ENCODE peak calls at places on chromosomes 11 and 22, in seven cellular contexts. One of them, this sample, is unnamed.

GRCh38 chr22:30438559-30438958 is 13.0 kb downstream of the MTFP1 start:
- DNase-seq in osteoblast: no peak
- DNase-seq in bronchial epithelial cell: no peak
- DNase-seq in right lobe of liver: no peak
- DNase-seq in spleen: no peak
- DNase-seq in lower leg skin: no peak
- DNase-seq in upper lobe of left lung: no peak
- DNase-seq in this sample: no peak

GRCh38 chr11:116225236-116225635 is 547.6 kb downstream of the BUD13 start:
- DNase-seq in osteoblast: no peak
- DNase-seq in bronchial epithelial cell: no peak
- DNase-seq in right lobe of liver: no peak
- DNase-seq in spleen: no peak
- DNase-seq in lower leg skin: no peak
- DNase-seq in upper lobe of left lung: no peak
- DNase-seq in this sample: no peak

GRCh38 chr11:2690596-2691354 is 9.0 kb downstream of the KCNQ1OT1 start:
- DNase-seq in osteoblast: peak
- DNase-seq in bronchial epithelial cell: no peak
- DNase-seq in right lobe of liver: no peak
- DNase-seq in spleen: peak
- DNase-seq in lower leg skin: no peak
- DNase-seq in upper lobe of left lung: no peak
- DNase-seq in this sample: no peak

GRCh38 chr11:86710936-86711335 is 38.5 kb upstream of the ME3 start:
- DNase-seq in osteoblast: no peak
- DNase-seq in bronchial epithelial cell: no peak
- DNase-seq in right lobe of liver: no peak
- DNase-seq in spleen: no peak
- DNase-seq in lower leg skin: no peak
- DNase-seq in upper lobe of left lung: no peak
- DNase-seq in this sample: no peak

GRCh38 chr11:62710001-62710345 is 2.5 kb downstream of the GNG3 start:
- DNase-seq in osteoblast: peak
- DNase-seq in bronchial epithelial cell: no peak
- DNase-seq in right lobe of liver: peak
- DNase-seq in spleen: no peak
- DNase-seq in lower leg skin: no peak
- DNase-seq in upper lobe of left lung: no peak
- DNase-seq in this sample: no peak

GRCh38 chr11:2355000-2355644 is 22.0 kb upstream of the CD81 start:
- DNase-seq in osteoblast: peak
- DNase-seq in bronchial epithelial cell: peak
- DNase-seq in right lobe of liver: no peak
- DNase-seq in spleen: no peak
- DNase-seq in lower leg skin: no peak
- DNase-seq in upper lobe of left lung: no peak
- DNase-seq in this sample: no peak

GRCh38 chr22:46045459-46046298 is 68.7 kb upstream of the WNT7B start:
- DNase-seq in osteoblast: peak
- DNase-seq in bronchial epithelial cell: no peak
- DNase-seq in right lobe of liver: peak
- DNase-seq in spleen: peak
- DNase-seq in lower leg skin: no peak
- DNase-seq in upper lobe of left lung: peak
- DNase-seq in this sample: no peak

GRCh38 chr11:17293308-17293707 is 16.8 kb downstream of the NUCB2 start:
- DNase-seq in osteoblast: no peak
- DNase-seq in bronchial epithelial cell: no peak
- DNase-seq in right lobe of liver: no peak
- DNase-seq in spleen: no peak
- DNase-seq in lower leg skin: no peak
- DNase-seq in upper lobe of left lung: no peak
- DNase-seq in this sample: no peak

GRCh38 chr11:62479631-62480201 is 60.9 kb downstream of the SCGB1A1 start:
- DNase-seq in osteoblast: peak
- DNase-seq in bronchial epithelial cell: no peak
- DNase-seq in right lobe of liver: no peak
- DNase-seq in spleen: no peak
- DNase-seq in lower leg skin: no peak
- DNase-seq in upper lobe of left lung: no peak
- DNase-seq in this sample: no peak

GRCh38 chr22:45218974-45219373 is 21.7 kb downstream of the KIAA0930 start:
- DNase-seq in osteoblast: peak
- DNase-seq in bronchial epithelial cell: no peak
- DNase-seq in right lobe of liver: no peak
- DNase-seq in spleen: no peak
- DNase-seq in lower leg skin: no peak
- DNase-seq in upper lobe of left lung: no peak
- DNase-seq in this sample: no peak

GRCh38 chr11:115498354-115498753 is 5.9 kb downstream of the CADM1 start:
- DNase-seq in osteoblast: no peak
- DNase-seq in bronchial epithelial cell: no peak
- DNase-seq in right lobe of liver: peak
- DNase-seq in spleen: no peak
- DNase-seq in lower leg skin: no peak
- DNase-seq in upper lobe of left lung: no peak
- DNase-seq in this sample: no peak

GRCh38 chr11:89436071-89436470 is 55.1 kb downstream of the NOX4 start:
- DNase-seq in osteoblast: no peak
- DNase-seq in bronchial epithelial cell: peak
- DNase-seq in right lobe of liver: no peak
- DNase-seq in spleen: no peak
- DNase-seq in lower leg skin: no peak
- DNase-seq in upper lobe of left lung: peak
- DNase-seq in this sample: peak

GRCh38 chr11:69054397-69055211 is 5.9 kb downstream of the TPCN2 start:
- DNase-seq in osteoblast: peak
- DNase-seq in bronchial epithelial cell: no peak
- DNase-seq in right lobe of liver: peak
- DNase-seq in spleen: no peak
- DNase-seq in lower leg skin: no peak
- DNase-seq in upper lobe of left lung: no peak
- DNase-seq in this sample: no peak

GRCh38 chr11:82718841-82719240 is 14.8 kb downstream of the FAM181B start:
- DNase-seq in osteoblast: no peak
- DNase-seq in bronchial epithelial cell: no peak
- DNase-seq in right lobe of liver: no peak
- DNase-seq in spleen: no peak
- DNase-seq in lower leg skin: no peak
- DNase-seq in upper lobe of left lung: no peak
- DNase-seq in this sample: no peak

GRCh38 chr11:41861791-41862190 is 402.3 kb upstream of the LRRC4C start:
- DNase-seq in osteoblast: no peak
- DNase-seq in bronchial epithelial cell: no peak
- DNase-seq in right lobe of liver: no peak
- DNase-seq in spleen: no peak
- DNase-seq in lower leg skin: no peak
- DNase-seq in upper lobe of left lung: no peak
- DNase-seq in this sample: no peak

GRCh38 chr11:111001986-111002616 is 243.4 kb upstream of the POU2AF2 start:
- DNase-seq in osteoblast: peak
- DNase-seq in bronchial epithelial cell: peak
- DNase-seq in right lobe of liver: no peak
- DNase-seq in spleen: no peak
- DNase-seq in lower leg skin: peak
- DNase-seq in upper lobe of left lung: no peak
- DNase-seq in this sample: peak

GRCh38 chr22:30195245-30196140 is 51.1 kb downstream of the LIF start:
- DNase-seq in osteoblast: peak
- DNase-seq in bronchial epithelial cell: peak
- DNase-seq in right lobe of liver: no peak
- DNase-seq in spleen: no peak
- DNase-seq in lower leg skin: no peak
- DNase-seq in upper lobe of left lung: no peak
- DNase-seq in this sample: no peak

GRCh38 chr11:130798280-130798679 is 118.0 kb downstream of the SNX19 start:
- DNase-seq in osteoblast: peak
- DNase-seq in bronchial epithelial cell: peak
- DNase-seq in right lobe of liver: no peak
- DNase-seq in spleen: no peak
- DNase-seq in lower leg skin: no peak
- DNase-seq in upper lobe of left lung: no peak
- DNase-seq in this sample: peak

GRCh38 chr11:100855466-100856067 is 168.5 kb downstream of the ARHGAP42 start:
- DNase-seq in osteoblast: no peak
- DNase-seq in bronchial epithelial cell: peak
- DNase-seq in right lobe of liver: no peak
- DNase-seq in spleen: no peak
- DNase-seq in lower leg skin: no peak
- DNase-seq in upper lobe of left lung: no peak
- DNase-seq in this sample: no peak

GRCh38 chr11:66976048-66976467 is 954 bp downstream of the C11orf86 start:
- DNase-seq in osteoblast: peak
- DNase-seq in bronchial epithelial cell: no peak
- DNase-seq in right lobe of liver: no peak
- DNase-seq in spleen: no peak
- DNase-seq in lower leg skin: no peak
- DNase-seq in upper lobe of left lung: no peak
- DNase-seq in this sample: no peak

GRCh38 chr22:36790648-36791047 is 14.7 kb upstream of the IFT27 start:
- DNase-seq in osteoblast: no peak
- DNase-seq in bronchial epithelial cell: no peak
- DNase-seq in right lobe of liver: no peak
- DNase-seq in spleen: no peak
- DNase-seq in lower leg skin: no peak
- DNase-seq in upper lobe of left lung: no peak
- DNase-seq in this sample: no peak

DNA sequence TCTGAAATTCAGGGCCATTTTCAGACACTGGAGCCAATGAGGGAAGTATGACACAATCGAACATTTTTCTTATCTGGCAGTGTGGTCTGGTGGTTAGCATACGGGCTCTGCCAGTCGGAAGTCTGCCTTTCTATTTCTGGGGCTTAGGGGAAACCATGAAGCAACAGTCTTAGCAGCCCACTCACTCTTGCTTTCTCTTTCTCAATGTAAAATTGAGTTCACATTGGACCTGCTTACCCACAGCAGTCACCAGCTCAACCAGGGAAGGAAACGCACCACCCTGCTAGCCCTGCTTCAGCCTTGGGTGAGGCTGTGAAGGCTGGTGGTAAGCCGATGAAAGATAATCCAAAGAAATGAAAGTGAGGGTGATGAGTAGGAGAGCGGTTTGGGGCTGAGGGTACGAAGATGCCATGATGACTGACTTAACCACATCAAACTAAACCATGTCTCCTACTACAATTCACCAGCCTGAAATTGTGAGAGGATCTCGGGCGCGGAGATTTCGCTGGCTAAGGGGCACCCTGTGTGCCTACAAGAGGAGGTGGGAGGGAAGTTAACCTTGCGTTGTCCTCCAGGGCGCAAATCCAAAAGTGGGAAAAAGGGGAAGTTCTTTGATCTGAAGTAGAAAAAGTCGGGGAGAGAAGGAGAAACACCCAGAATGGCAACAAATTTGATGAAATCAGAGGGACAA is 2.0 kb upstream of the LMO2 start:
- DNase-seq in osteoblast: no peak
- DNase-seq in bronchial epithelial cell: no peak
- DNase-seq in right lobe of liver: no peak
- DNase-seq in spleen: peak
- DNase-seq in lower leg skin: no peak
- DNase-seq in upper lobe of left lung: no peak
- DNase-seq in this sample: no peak
- H3K4me3 ChIP-seq in osteoblast: peak
- H3K4me3 ChIP-seq in bronchial epithelial cell: no peak
- H3K4me3 ChIP-seq in right lobe of liver: no peak
- H3K4me3 ChIP-seq in spleen: no peak
- H3K4me3 ChIP-seq in lower leg skin: no peak
- H3K4me3 ChIP-seq in upper lobe of left lung: peak
- H3K4me3 ChIP-seq in this sample: no peak

GRCh38 chr11:92735039-92735438 is 234.4 kb upstream of the MTNR1B start:
- DNase-seq in osteoblast: no peak
- DNase-seq in bronchial epithelial cell: peak
- DNase-seq in right lobe of liver: no peak
- DNase-seq in spleen: no peak
- DNase-seq in lower leg skin: no peak
- DNase-seq in upper lobe of left lung: no peak
- DNase-seq in this sample: no peak
- TF ChIP-seq CTCF in osteoblast: peak
- TF ChIP-seq CTCF in bronchial epithelial cell: peak
- TF ChIP-seq CTCF in right lobe of liver: peak
- TF ChIP-seq CTCF in spleen: peak
- TF ChIP-seq CTCF in lower leg skin: no peak
- TF ChIP-seq CTCF in upper lobe of left lung: no peak
- TF ChIP-seq CTCF in this sample: peak

DNA sequence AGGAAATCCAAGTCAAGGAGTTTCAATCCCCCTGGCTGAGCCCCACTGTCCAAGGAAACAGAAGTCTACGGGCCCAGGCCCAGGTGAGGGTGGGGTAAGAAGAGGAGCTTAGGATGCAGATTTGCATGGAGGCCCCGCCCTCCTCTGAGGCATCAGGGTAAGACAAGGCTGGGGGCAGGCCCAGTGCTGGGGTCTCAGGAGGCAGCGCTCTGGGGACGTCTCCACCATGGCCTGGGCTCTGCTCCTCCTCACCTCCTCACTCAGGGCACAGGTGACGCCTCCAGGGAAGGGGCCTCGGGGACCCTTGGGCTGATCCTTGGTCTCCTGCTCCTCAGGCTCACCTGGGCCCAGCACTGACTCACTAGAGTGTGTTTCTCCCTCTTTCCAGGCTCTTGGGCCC is 31.3 kb upstream of the IGLL5 start:
- DNase-seq in osteoblast: no peak
- DNase-seq in bronchial epithelial cell: no peak
- DNase-seq in right lobe of liver: no peak
- DNase-seq in spleen: no peak
- DNase-seq in lower leg skin: no peak
- DNase-seq in upper lobe of left lung: no peak
- DNase-seq in this sample: no peak
- H3K4me3 ChIP-seq in osteoblast: no peak
- H3K4me3 ChIP-seq in bronchial epithelial cell: no peak
- H3K4me3 ChIP-seq in right lobe of liver: no peak
- H3K4me3 ChIP-seq in spleen: no peak
- H3K4me3 ChIP-seq in lower leg skin: no peak
- H3K4me3 ChIP-seq in upper lobe of left lung: no peak
- H3K4me3 ChIP-seq in this sample: no peak

GRCh38 chr11:72014761-72015320 is 16.1 kb downstream of the IL18BP start:
- DNase-seq in osteoblast: peak
- DNase-seq in bronchial epithelial cell: no peak
- DNase-seq in right lobe of liver: no peak
- DNase-seq in spleen: no peak
- DNase-seq in lower leg skin: no peak
- DNase-seq in upper lobe of left lung: no peak
- DNase-seq in this sample: no peak

GRCh38 chr11:72013765-72014711 is 15.3 kb downstream of the IL18BP start:
- DNase-seq in osteoblast: peak
- DNase-seq in bronchial epithelial cell: no peak
- DNase-seq in right lobe of liver: no peak
- DNase-seq in spleen: no peak
- DNase-seq in lower leg skin: no peak
- DNase-seq in upper lobe of left lung: no peak
- DNase-seq in this sample: no peak

GRCh38 chr11:72012091-72012630 is 13.5 kb downstream of the IL18BP start:
- DNase-seq in osteoblast: peak
- DNase-seq in bronchial epithelial cell: no peak
- DNase-seq in right lobe of liver: no peak
- DNase-seq in spleen: no peak
- DNase-seq in lower leg skin: no peak
- DNase-seq in upper lobe of left lung: no peak
- DNase-seq in this sample: no peak

GRCh38 chr11:72012897-72013721 is 14.4 kb downstream of the IL18BP start:
- DNase-seq in osteoblast: peak
- DNase-seq in bronchial epithelial cell: peak
- DNase-seq in right lobe of liver: no peak
- DNase-seq in spleen: no peak
- DNase-seq in lower leg skin: peak
- DNase-seq in upper lobe of left lung: peak
- DNase-seq in this sample: no peak

GRCh38 chr11:72015511-72016061 is 16.9 kb downstream of the IL18BP start:
- DNase-seq in osteoblast: peak
- DNase-seq in bronchial epithelial cell: no peak
- DNase-seq in right lobe of liver: no peak
- DNase-seq in spleen: no peak
- DNase-seq in lower leg skin: no peak
- DNase-seq in upper lobe of left lung: no peak
- DNase-seq in this sample: no peak
- TF ChIP-seq CTCF in osteoblast: peak
- TF ChIP-seq CTCF in bronchial epithelial cell: peak
- TF ChIP-seq CTCF in right lobe of liver: no peak
- TF ChIP-seq CTCF in spleen: peak
- TF ChIP-seq CTCF in lower leg skin: no peak
- TF ChIP-seq CTCF in upper lobe of left lung: no peak
- TF ChIP-seq CTCF in this sample: peak

This sample was measured in AG04449.